ENCODE peak calls at places on chromosomes 13 and 19, in seven cellular contexts. C, M, S, G, Z, J and B are unnamed samples.

GRCh38 chr13:57612568-57612967 is 19.0 kb upstream of the PCDH17 start:
- DNase-seq in M (no peak), Z (no peak), J (no peak), G (no peak), C (no peak), S (no peak), B (no peak)

GRCh38 chr13:85864963-85865530 is 65.8 kb upstream of the SLITRK6 start:
- DNase-seq in M (no peak), G (peak; percentile 15), Z (no peak), J (no peak), S (no peak), C (no peak), B (no peak)

GRCh38 chr19:45117167-45117594 is 24.2 kb downstream of the PPP1R37 start:
- DNase-seq in C (no peak), S (no peak), J (peak; percentile 67), G (no peak), Z (peak; percentile 88), M (no peak), B (no peak)

GRCh38 chr19:55554749-55555152 is 9.4 kb upstream of the SBK3 start:
- DNase-seq in Z (no peak), J (no peak), C (no peak), M (no peak), S (no peak), G (no peak), B (peak; percentile 82)

GRCh38 chr19:35556025-35556590 is 7.3 kb downstream of the ATP4A start:
- DNase-seq in Z (no peak), G (no peak), C (no peak), J (no peak), M (no peak), S (no peak), B (no peak)

GRCh38 chr19:8680676-8681344 is 17.8 kb downstream of the ACTL9 start:
- DNase-seq in C (no peak), G (no peak), J (no peak), Z (no peak), M (no peak), S (no peak), B (no peak)

GRCh38 chr13:78595819-78596700 is 7.3 kb downstream of the POU4F1 start:
- DNase-seq in C (no peak), S (no peak), G (no peak), J (peak; percentile 74), M (peak; percentile 86), Z (no peak), B (no peak)

GRCh38 chr19:33365676-33366075 is 7.8 kb upstream of the CEBPG start:
- DNase-seq in M (no peak), J (no peak), S (no peak), C (no peak), G (no peak), Z (no peak), B (no peak)

GRCh38 chr19:11551603-11552235 is 7.3 kb downstream of the ELOF1 start:
- DNase-seq in S (no peak), J (no peak), Z (peak; percentile 36), C (no peak), G (no peak), M (no peak), B (no peak)

GRCh38 chr13:35697281-35697680 is 220.8 kb upstream of the MAB21L1 start:
- DNase-seq in J (no peak), Z (no peak), M (no peak), C (no peak), G (no peak), S (no peak), B (no peak)

GRCh38 chr13:59745395-59745788 is 418.3 kb downstream of the DIAPH3 start:
- DNase-seq in Z (no peak), G (peak; percentile 59), C (no peak), S (no peak), J (no peak), M (no peak), B (no peak)

GRCh38 chr19:35349614-35350521 is 2.2 kb downstream of the FFAR1 start:
- DNase-seq in S (no peak), J (no peak), C (no peak), G (no peak), Z (no peak), M (no peak), B (no peak)

GRCh38 chr13:46372071-46372470 is 15.0 kb downstream of the RUBCNL start:
- DNase-seq in Z (no peak), G (no peak), C (no peak), J (no peak), M (no peak), S (no peak), B (no peak)

GRCh38 chr19:40612831-40613668 is 11.9 kb downstream of the LTBP4 start:
- DNase-seq in S (no peak), Z (peak; percentile 20), G (peak; percentile 48), C (peak; percentile 90), J (peak; percentile 88), M (no peak), B (peak; percentile 94)

GRCh38 chr19:21023901-21024300 is 3.4 kb downstream of the ZNF430 start:
- DNase-seq in M (no peak), C (no peak), G (no peak), S (no peak), Z (no peak), J (no peak), B (no peak)

GRCh38 chr13:46666727-46667456 is 113.9 kb downstream of the LRCH1 start:
- DNase-seq in J (no peak), Z (peak; percentile 34), S (no peak), M (no peak), C (no peak), G (no peak), B (no peak)

GRCh38 chr13:38308736-38309135 is 40.9 kb upstream of the UFM1 start:
- DNase-seq in M (no peak), S (no peak), C (no peak), Z (no peak), J (no peak), G (peak; percentile 53), B (no peak)

GRCh38 chr19:45800009-45800553 is 7.4 kb upstream of the DMWD start:
- DNase-seq in M (no peak), Z (no peak), J (no peak), G (peak; percentile 59), S (no peak), C (peak; percentile 39), B (no peak)

GRCh38 chr13:83730674-83731073 is 151.6 kb downstream of the SLITRK1 start:
- DNase-seq in C (no peak), G (no peak), Z (no peak), S (no peak), J (no peak), M (no peak), B (no peak)

GRCh38 chr19:10654610-10655456 is 687 bp downstream of the ILF3 start:
- DNase-seq in M (peak; percentile 57), Z (peak; percentile 76), C (peak; percentile 64), J (peak; percentile 93), G (peak; percentile 29), S (peak; percentile 34), B (no peak)

GRCh38 chr13:112172641-112173171 is 105.8 kb downstream of the SOX1 start:
- DNase-seq in C (no peak), S (no peak), M (no peak), G (no peak), J (no peak), Z (no peak), B (no peak)

GRCh38 chr13:47661076-47661475 is 340.0 kb downstream of the SUCLA2 start:
- DNase-seq in G (peak; percentile 79), M (no peak), S (no peak), C (no peak), J (no peak), Z (no peak), B (no peak)

GRCh38 chr13:91158015-91158390 is 189.5 kb upstream of the MIR17HG start:
- DNase-seq in M (no peak), Z (no peak), S (no peak), G (peak; percentile 8), C (no peak), J (no peak), B (no peak)
- TF ChIP-seq CTCF in M (no peak), Z (no peak), S (no peak), G (no peak), C (no peak), J (no peak), B (peak; percentile 34)

GRCh38 chr13:103236213-103236612 is 170.0 kb upstream of the SLC10A2 start:
- DNase-seq in C (no peak), G (peak; percentile 36), Z (no peak), S (no peak), M (no peak), J (no peak), B (no peak)
- TF ChIP-seq CTCF in C (no peak), G (peak; percentile 33), Z (no peak), S (no peak), M (no peak), J (no peak), B (no peak)

DNA sequence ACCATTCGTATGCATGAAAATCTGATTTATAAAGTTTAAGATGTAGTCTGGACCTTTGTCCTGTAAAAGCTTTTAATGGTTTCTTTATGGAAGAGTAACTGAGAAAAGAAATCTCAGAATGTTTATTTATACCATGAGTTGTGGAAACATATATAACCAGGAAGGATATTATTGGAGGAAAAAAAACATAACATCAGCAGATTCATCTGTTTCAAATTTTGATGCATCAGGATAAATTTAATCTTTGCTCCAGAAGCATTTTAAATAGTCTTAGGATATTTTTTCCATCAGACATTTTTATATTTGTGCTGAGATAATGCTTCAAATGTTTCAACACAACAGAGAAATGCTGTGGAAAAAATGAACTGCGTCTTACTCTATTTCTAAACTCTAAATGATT is 31.2 kb upstream of the CSNK1A1L start:
- DNase-seq in G (no peak), M (no peak), S (no peak), C (no peak), J (no peak), Z (no peak), B (no peak)
- TF ChIP-seq CTCF in G (no peak), M (no peak), S (no peak), C (no peak), J (no peak), Z (no peak), B (no peak)

GRCh38 chr19:42942187-42942789 is 5.3 kb upstream of the PSG7 start:
- DNase-seq in M (no peak), C (no peak), Z (no peak), G (peak; percentile 25), S (no peak), J (no peak), B (no peak)
- TF ChIP-seq CTCF in M (peak; percentile 20), C (no peak), Z (peak; percentile 45), G (peak; percentile 63), S (no peak), J (no peak), B (peak; percentile 37)

GRCh38 chr19:50008532-50008931 is 16.6 kb downstream of the VRK3 start:
- DNase-seq in M (no peak), Z (no peak), C (no peak), G (no peak), S (no peak), J (no peak), B (no peak)
- TF ChIP-seq CTCF in M (no peak), Z (peak; percentile 32), C (no peak), G (peak; percentile 14), S (peak; percentile 21), J (no peak), B (peak; percentile 21)

GRCh38 chr19:23706657-23707056 is 19.6 kb upstream of the ZNF675 start:
- DNase-seq in C (no peak), Z (no peak), S (no peak), M (no peak), G (no peak), J (no peak), B (no peak)

DNA sequence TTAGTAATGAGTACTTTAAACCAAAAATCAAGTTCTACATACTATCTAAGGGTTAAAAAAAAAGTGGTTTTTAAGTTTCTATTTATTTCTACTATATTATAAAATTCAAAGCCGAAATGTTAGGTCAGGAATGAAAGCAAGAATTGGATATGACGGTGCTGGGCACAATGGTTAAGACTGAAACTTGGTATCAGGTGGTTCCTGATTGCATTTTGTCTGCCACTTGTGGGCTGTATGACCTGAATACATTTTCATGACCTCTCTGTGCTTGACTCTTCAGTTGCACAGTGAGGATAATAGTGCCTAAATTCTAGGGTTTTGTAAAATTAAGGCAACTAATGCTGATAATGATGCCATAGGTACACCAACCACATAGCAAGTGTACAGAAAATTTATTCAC is 22.3 kb upstream of the ZNF675 start:
- DNase-seq in S (no peak), Z (no peak), J (no peak), M (no peak), C (no peak), G (no peak), B (no peak)
- TF ChIP-seq CTCF in S (no peak), Z (no peak), J (no peak), M (no peak), C (no peak), G (no peak), B (no peak)